ENCODE peak calls at places on chromosomes 13 and 19, in seven cellular contexts. One of them, this sample, is unnamed.

GRCh38 chr13:50452761-50453160 is 390.7 kb downstream of the DLEU7 start:
- DNase-seq in hypothalamus: no peak
- DNase-seq in CD4-positive, alpha-beta T cell: no peak
- DNase-seq in lower leg skin: no peak
- DNase-seq in stimulated activated CD4-positive, alpha-beta T cell treated with anti-CD3 and anti-CD28 coated beads, Interleukin-1b, Interleukin-23, amount 100 ng/mL, for 1 hour: no peak
- DNase-seq in effector memory CD8-positive, alpha-beta T cell: no peak
- DNase-seq in cardiac muscle cell: no peak
- DNase-seq in this sample: no peak

GRCh38 chr13:28322256-28322895 is 172.6 kb downstream of the FLT1 start:
- DNase-seq in hypothalamus: no peak
- DNase-seq in CD4-positive, alpha-beta T cell: no peak
- DNase-seq in lower leg skin: no peak
- DNase-seq in stimulated activated CD4-positive, alpha-beta T cell treated with anti-CD3 and anti-CD28 coated beads, Interleukin-1b, Interleukin-23, amount 100 ng/mL, for 1 hour: no peak
- DNase-seq in effector memory CD8-positive, alpha-beta T cell: no peak
- DNase-seq in cardiac muscle cell: no peak
- DNase-seq in this sample: no peak

GRCh38 chr19:54418030-54418929 is 3.0 kb downstream of the TTYH1 start:
- DNase-seq in hypothalamus: no peak
- DNase-seq in CD4-positive, alpha-beta T cell: no peak
- DNase-seq in lower leg skin: no peak
- DNase-seq in stimulated activated CD4-positive, alpha-beta T cell treated with anti-CD3 and anti-CD28 coated beads, Interleukin-1b, Interleukin-23, amount 100 ng/mL, for 1 hour: no peak
- DNase-seq in effector memory CD8-positive, alpha-beta T cell: no peak
- DNase-seq in cardiac muscle cell: no peak
- DNase-seq in this sample: no peak

GRCh38 chr13:106376411-106377112 is 158.9 kb downstream of the EFNB2 start:
- DNase-seq in hypothalamus: no peak
- DNase-seq in CD4-positive, alpha-beta T cell: no peak
- DNase-seq in lower leg skin: no peak
- DNase-seq in stimulated activated CD4-positive, alpha-beta T cell treated with anti-CD3 and anti-CD28 coated beads, Interleukin-1b, Interleukin-23, amount 100 ng/mL, for 1 hour: no peak
- DNase-seq in effector memory CD8-positive, alpha-beta T cell: no peak
- DNase-seq in cardiac muscle cell: no peak
- DNase-seq in this sample: peak; percentile 82

GRCh38 chr13:25286308-25286968 is 850 bp downstream of the MTMR6 start:
- DNase-seq in hypothalamus: no peak
- DNase-seq in CD4-positive, alpha-beta T cell: peak; percentile 53
- DNase-seq in lower leg skin: no peak
- DNase-seq in stimulated activated CD4-positive, alpha-beta T cell treated with anti-CD3 and anti-CD28 coated beads, Interleukin-1b, Interleukin-23, amount 100 ng/mL, for 1 hour: no peak
- DNase-seq in effector memory CD8-positive, alpha-beta T cell: peak; percentile 26
- DNase-seq in cardiac muscle cell: peak; percentile 37
- DNase-seq in this sample: peak; percentile 17

GRCh38 chr19:11673608-11674041 is 65.1 kb downstream of the ZNF823 start:
- DNase-seq in hypothalamus: peak; percentile 6
- DNase-seq in CD4-positive, alpha-beta T cell: no peak
- DNase-seq in lower leg skin: peak; percentile 33
- DNase-seq in stimulated activated CD4-positive, alpha-beta T cell treated with anti-CD3 and anti-CD28 coated beads, Interleukin-1b, Interleukin-23, amount 100 ng/mL, for 1 hour: no peak
- DNase-seq in effector memory CD8-positive, alpha-beta T cell: no peak
- DNase-seq in cardiac muscle cell: peak; percentile 88
- DNase-seq in this sample: peak; percentile 17

GRCh38 chr13:74272826-74273225 is 138.6 kb upstream of the KLF12 start:
- DNase-seq in hypothalamus: no peak
- DNase-seq in CD4-positive, alpha-beta T cell: no peak
- DNase-seq in lower leg skin: no peak
- DNase-seq in stimulated activated CD4-positive, alpha-beta T cell treated with anti-CD3 and anti-CD28 coated beads, Interleukin-1b, Interleukin-23, amount 100 ng/mL, for 1 hour: no peak
- DNase-seq in effector memory CD8-positive, alpha-beta T cell: no peak
- DNase-seq in cardiac muscle cell: no peak
- DNase-seq in this sample: no peak

GRCh38 chr19:289651-290538 is 1.3 kb downstream of the PLPP2 start:
- DNase-seq in hypothalamus: no peak
- DNase-seq in CD4-positive, alpha-beta T cell: no peak
- DNase-seq in lower leg skin: peak; percentile 58
- DNase-seq in stimulated activated CD4-positive, alpha-beta T cell treated with anti-CD3 and anti-CD28 coated beads, Interleukin-1b, Interleukin-23, amount 100 ng/mL, for 1 hour: no peak
- DNase-seq in effector memory CD8-positive, alpha-beta T cell: peak; percentile 33
- DNase-seq in cardiac muscle cell: no peak
- DNase-seq in this sample: peak; percentile 87

GRCh38 chr13:50678464-50679162 is 164.9 kb downstream of the DLEU7 start:
- DNase-seq in hypothalamus: no peak
- DNase-seq in CD4-positive, alpha-beta T cell: no peak
- DNase-seq in lower leg skin: no peak
- DNase-seq in stimulated activated CD4-positive, alpha-beta T cell treated with anti-CD3 and anti-CD28 coated beads, Interleukin-1b, Interleukin-23, amount 100 ng/mL, for 1 hour: no peak
- DNase-seq in effector memory CD8-positive, alpha-beta T cell: no peak
- DNase-seq in cardiac muscle cell: no peak
- DNase-seq in this sample: no peak

GRCh38 chr13:34030782-34031181 is 212.8 kb downstream of the RFC3 start:
- DNase-seq in hypothalamus: no peak
- DNase-seq in CD4-positive, alpha-beta T cell: no peak
- DNase-seq in lower leg skin: no peak
- DNase-seq in stimulated activated CD4-positive, alpha-beta T cell treated with anti-CD3 and anti-CD28 coated beads, Interleukin-1b, Interleukin-23, amount 100 ng/mL, for 1 hour: no peak
- DNase-seq in effector memory CD8-positive, alpha-beta T cell: no peak
- DNase-seq in cardiac muscle cell: no peak
- DNase-seq in this sample: no peak

GRCh38 chr13:97344250-97345175 is 89.5 kb upstream of the RAP2A start:
- DNase-seq in hypothalamus: no peak
- DNase-seq in CD4-positive, alpha-beta T cell: peak; percentile 27
- DNase-seq in lower leg skin: peak; percentile 66
- DNase-seq in stimulated activated CD4-positive, alpha-beta T cell treated with anti-CD3 and anti-CD28 coated beads, Interleukin-1b, Interleukin-23, amount 100 ng/mL, for 1 hour: no peak
- DNase-seq in effector memory CD8-positive, alpha-beta T cell: peak; percentile 23
- DNase-seq in cardiac muscle cell: peak; percentile 73
- DNase-seq in this sample: peak; percentile 50

GRCh38 chr13:33285420-33286124 is at the start of gene STARD13:
- DNase-seq in hypothalamus: peak; percentile 77
- DNase-seq in CD4-positive, alpha-beta T cell: no peak
- DNase-seq in lower leg skin: peak; percentile 96
- DNase-seq in stimulated activated CD4-positive, alpha-beta T cell treated with anti-CD3 and anti-CD28 coated beads, Interleukin-1b, Interleukin-23, amount 100 ng/mL, for 1 hour: no peak
- DNase-seq in effector memory CD8-positive, alpha-beta T cell: no peak
- DNase-seq in cardiac muscle cell: peak; percentile 93
- DNase-seq in this sample: peak; percentile 94

GRCh38 chr19:46080561-46080960 is 39.8 kb upstream of the IGFL4 start:
- DNase-seq in hypothalamus: no peak
- DNase-seq in CD4-positive, alpha-beta T cell: no peak
- DNase-seq in lower leg skin: no peak
- DNase-seq in stimulated activated CD4-positive, alpha-beta T cell treated with anti-CD3 and anti-CD28 coated beads, Interleukin-1b, Interleukin-23, amount 100 ng/mL, for 1 hour: no peak
- DNase-seq in effector memory CD8-positive, alpha-beta T cell: no peak
- DNase-seq in cardiac muscle cell: no peak
- DNase-seq in this sample: no peak

GRCh38 chr13:45786293-45786920 is 65.1 kb downstream of the SIAH3 start:
- DNase-seq in hypothalamus: no peak
- DNase-seq in CD4-positive, alpha-beta T cell: peak; percentile 52
- DNase-seq in lower leg skin: no peak
- DNase-seq in stimulated activated CD4-positive, alpha-beta T cell treated with anti-CD3 and anti-CD28 coated beads, Interleukin-1b, Interleukin-23, amount 100 ng/mL, for 1 hour: no peak
- DNase-seq in effector memory CD8-positive, alpha-beta T cell: no peak
- DNase-seq in cardiac muscle cell: peak; percentile 76
- DNase-seq in this sample: no peak

GRCh38 chr19:17078920-17079709 is 3.5 kb downstream of the MYO9B start:
- DNase-seq in hypothalamus: no peak
- DNase-seq in CD4-positive, alpha-beta T cell: no peak
- DNase-seq in lower leg skin: no peak
- DNase-seq in stimulated activated CD4-positive, alpha-beta T cell treated with anti-CD3 and anti-CD28 coated beads, Interleukin-1b, Interleukin-23, amount 100 ng/mL, for 1 hour: no peak
- DNase-seq in effector memory CD8-positive, alpha-beta T cell: no peak
- DNase-seq in cardiac muscle cell: no peak
- DNase-seq in this sample: no peak

GRCh38 chr19:804419-805160 is 7.3 kb downstream of the PTBP1 start:
- DNase-seq in hypothalamus: no peak
- DNase-seq in CD4-positive, alpha-beta T cell: no peak
- DNase-seq in lower leg skin: no peak
- DNase-seq in stimulated activated CD4-positive, alpha-beta T cell treated with anti-CD3 and anti-CD28 coated beads, Interleukin-1b, Interleukin-23, amount 100 ng/mL, for 1 hour: no peak
- DNase-seq in effector memory CD8-positive, alpha-beta T cell: no peak
- DNase-seq in cardiac muscle cell: no peak
- DNase-seq in this sample: no peak

GRCh38 chr19:43560687-43561086 is 14.6 kb downstream of the XRCC1 start:
- DNase-seq in hypothalamus: no peak
- DNase-seq in CD4-positive, alpha-beta T cell: no peak
- DNase-seq in lower leg skin: no peak
- DNase-seq in stimulated activated CD4-positive, alpha-beta T cell treated with anti-CD3 and anti-CD28 coated beads, Interleukin-1b, Interleukin-23, amount 100 ng/mL, for 1 hour: no peak
- DNase-seq in effector memory CD8-positive, alpha-beta T cell: no peak
- DNase-seq in cardiac muscle cell: no peak
- DNase-seq in this sample: no peak

GRCh38 chr13:50079278-50080157 is 64.3 kb downstream of the KCNRG start:
- DNase-seq in hypothalamus: no peak
- DNase-seq in CD4-positive, alpha-beta T cell: no peak
- DNase-seq in lower leg skin: no peak
- DNase-seq in stimulated activated CD4-positive, alpha-beta T cell treated with anti-CD3 and anti-CD28 coated beads, Interleukin-1b, Interleukin-23, amount 100 ng/mL, for 1 hour: no peak
- DNase-seq in effector memory CD8-positive, alpha-beta T cell: no peak
- DNase-seq in cardiac muscle cell: no peak
- DNase-seq in this sample: no peak

GRCh38 chr13:34017231-34017630 is 199.3 kb downstream of the RFC3 start:
- DNase-seq in hypothalamus: no peak
- DNase-seq in CD4-positive, alpha-beta T cell: no peak
- DNase-seq in lower leg skin: no peak
- DNase-seq in stimulated activated CD4-positive, alpha-beta T cell treated with anti-CD3 and anti-CD28 coated beads, Interleukin-1b, Interleukin-23, amount 100 ng/mL, for 1 hour: no peak
- DNase-seq in effector memory CD8-positive, alpha-beta T cell: no peak
- DNase-seq in cardiac muscle cell: no peak
- DNase-seq in this sample: peak; percentile 31

GRCh38 chr13:101474419-101474957 is 22.0 kb downstream of the ITGBL1 start:
- DNase-seq in hypothalamus: no peak
- DNase-seq in CD4-positive, alpha-beta T cell: no peak
- DNase-seq in lower leg skin: no peak
- DNase-seq in stimulated activated CD4-positive, alpha-beta T cell treated with anti-CD3 and anti-CD28 coated beads, Interleukin-1b, Interleukin-23, amount 100 ng/mL, for 1 hour: no peak
- DNase-seq in effector memory CD8-positive, alpha-beta T cell: no peak
- DNase-seq in cardiac muscle cell: peak; percentile 12
- DNase-seq in this sample: no peak

GRCh38 chr13:67231481-67231940 is 1.4 kb upstream of the PCDH9 start:
- DNase-seq in hypothalamus: no peak
- DNase-seq in CD4-positive, alpha-beta T cell: no peak
- DNase-seq in lower leg skin: no peak
- DNase-seq in stimulated activated CD4-positive, alpha-beta T cell treated with anti-CD3 and anti-CD28 coated beads, Interleukin-1b, Interleukin-23, amount 100 ng/mL, for 1 hour: no peak
- DNase-seq in effector memory CD8-positive, alpha-beta T cell: no peak
- DNase-seq in cardiac muscle cell: peak; percentile 20
- DNase-seq in this sample: no peak

GRCh38 chr19:38778733-38779132 is 5.4 kb upstream of the LGALS7 start:
- DNase-seq in hypothalamus: no peak
- DNase-seq in CD4-positive, alpha-beta T cell: no peak
- DNase-seq in lower leg skin: no peak
- DNase-seq in stimulated activated CD4-positive, alpha-beta T cell treated with anti-CD3 and anti-CD28 coated beads, Interleukin-1b, Interleukin-23, amount 100 ng/mL, for 1 hour: no peak
- DNase-seq in effector memory CD8-positive, alpha-beta T cell: no peak
- DNase-seq in cardiac muscle cell: no peak
- DNase-seq in this sample: no peak

GRCh38 chr13:112791662-112792440 is 102.0 kb downstream of the ATP11A start:
- DNase-seq in hypothalamus: no peak
- DNase-seq in CD4-positive, alpha-beta T cell: no peak
- DNase-seq in lower leg skin: no peak
- DNase-seq in stimulated activated CD4-positive, alpha-beta T cell treated with anti-CD3 and anti-CD28 coated beads, Interleukin-1b, Interleukin-23, amount 100 ng/mL, for 1 hour: no peak
- DNase-seq in effector memory CD8-positive, alpha-beta T cell: no peak
- DNase-seq in cardiac muscle cell: no peak
- DNase-seq in this sample: no peak

GRCh38 chr13:113064534-113065405 is 40.8 kb upstream of the F7 start:
- DNase-seq in hypothalamus: no peak
- DNase-seq in CD4-positive, alpha-beta T cell: no peak
- DNase-seq in lower leg skin: no peak
- DNase-seq in stimulated activated CD4-positive, alpha-beta T cell treated with anti-CD3 and anti-CD28 coated beads, Interleukin-1b, Interleukin-23, amount 100 ng/mL, for 1 hour: no peak
- DNase-seq in effector memory CD8-positive, alpha-beta T cell: no peak
- DNase-seq in cardiac muscle cell: no peak
- DNase-seq in this sample: peak; percentile 41

GRCh38 chr19:33316521-33317284 is 14.4 kb upstream of the CEBPA start:
- DNase-seq in hypothalamus: no peak
- DNase-seq in CD4-positive, alpha-beta T cell: no peak
- DNase-seq in lower leg skin: no peak
- DNase-seq in stimulated activated CD4-positive, alpha-beta T cell treated with anti-CD3 and anti-CD28 coated beads, Interleukin-1b, Interleukin-23, amount 100 ng/mL, for 1 hour: no peak
- DNase-seq in effector memory CD8-positive, alpha-beta T cell: no peak
- DNase-seq in cardiac muscle cell: no peak
- DNase-seq in this sample: no peak

GRCh38 chr19:46898731-46899130 is 37.9 kb downstream of the ARHGAP35 start:
- DNase-seq in hypothalamus: no peak
- DNase-seq in CD4-positive, alpha-beta T cell: no peak
- DNase-seq in lower leg skin: no peak
- DNase-seq in stimulated activated CD4-positive, alpha-beta T cell treated with anti-CD3 and anti-CD28 coated beads, Interleukin-1b, Interleukin-23, amount 100 ng/mL, for 1 hour: no peak
- DNase-seq in effector memory CD8-positive, alpha-beta T cell: no peak
- DNase-seq in cardiac muscle cell: peak; percentile 21
- DNase-seq in this sample: peak; percentile 45

GRCh38 chr19:19537321-19538048 is 580 bp upstream of the CILP2 start:
- DNase-seq in hypothalamus: no peak
- DNase-seq in CD4-positive, alpha-beta T cell: no peak
- DNase-seq in lower leg skin: no peak
- DNase-seq in stimulated activated CD4-positive, alpha-beta T cell treated with anti-CD3 and anti-CD28 coated beads, Interleukin-1b, Interleukin-23, amount 100 ng/mL, for 1 hour: no peak
- DNase-seq in effector memory CD8-positive, alpha-beta T cell: no peak
- DNase-seq in cardiac muscle cell: no peak
- DNase-seq in this sample: no peak

GRCh38 chr13:54627973-54628372 is 1599.4 kb downstream of the OLFM4 start:
- DNase-seq in hypothalamus: no peak
- DNase-seq in CD4-positive, alpha-beta T cell: no peak
- DNase-seq in lower leg skin: no peak
- DNase-seq in stimulated activated CD4-positive, alpha-beta T cell treated with anti-CD3 and anti-CD28 coated beads, Interleukin-1b, Interleukin-23, amount 100 ng/mL, for 1 hour: no peak
- DNase-seq in effector memory CD8-positive, alpha-beta T cell: no peak
- DNase-seq in cardiac muscle cell: no peak
- DNase-seq in this sample: no peak

GRCh38 chr19:21698215-21698614 is 69.2 kb downstream of the ZNF100 start:
- DNase-seq in hypothalamus: no peak
- DNase-seq in CD4-positive, alpha-beta T cell: no peak
- DNase-seq in lower leg skin: no peak
- DNase-seq in stimulated activated CD4-positive, alpha-beta T cell treated with anti-CD3 and anti-CD28 coated beads, Interleukin-1b, Interleukin-23, amount 100 ng/mL, for 1 hour: no peak
- DNase-seq in effector memory CD8-positive, alpha-beta T cell: no peak
- DNase-seq in cardiac muscle cell: peak; percentile 56
- DNase-seq in this sample: no peak

GRCh38 chr13:53782400-53783030 is 753.9 kb downstream of the OLFM4 start:
- DNase-seq in hypothalamus: no peak
- DNase-seq in CD4-positive, alpha-beta T cell: no peak
- DNase-seq in lower leg skin: no peak
- DNase-seq in stimulated activated CD4-positive, alpha-beta T cell treated with anti-CD3 and anti-CD28 coated beads, Interleukin-1b, Interleukin-23, amount 100 ng/mL, for 1 hour: no peak
- DNase-seq in effector memory CD8-positive, alpha-beta T cell: no peak
- DNase-seq in cardiac muscle cell: peak; percentile 84
- DNase-seq in this sample: peak; percentile 13

GRCh38 chr19:38250821-38251563 is 5.2 kb downstream of the PPP1R14A start:
- DNase-seq in hypothalamus: peak; percentile 25
- DNase-seq in CD4-positive, alpha-beta T cell: no peak
- DNase-seq in lower leg skin: no peak
- DNase-seq in stimulated activated CD4-positive, alpha-beta T cell treated with anti-CD3 and anti-CD28 coated beads, Interleukin-1b, Interleukin-23, amount 100 ng/mL, for 1 hour: no peak
- DNase-seq in effector memory CD8-positive, alpha-beta T cell: no peak
- DNase-seq in cardiac muscle cell: peak; percentile 13
- DNase-seq in this sample: no peak

GRCh38 chr19:3606690-3607289 is at the start of gene TBXA2R:
- DNase-seq in hypothalamus: no peak
- DNase-seq in CD4-positive, alpha-beta T cell: peak; percentile 40
- DNase-seq in lower leg skin: peak; percentile 41
- DNase-seq in stimulated activated CD4-positive, alpha-beta T cell treated with anti-CD3 and anti-CD28 coated beads, Interleukin-1b, Interleukin-23, amount 100 ng/mL, for 1 hour: no peak
- DNase-seq in effector memory CD8-positive, alpha-beta T cell: peak; percentile 26
- DNase-seq in cardiac muscle cell: peak; percentile 28
- DNase-seq in this sample: no peak

GRCh38 chr19:5304486-5304885 is 36.1 kb downstream of the PTPRS start:
- DNase-seq in hypothalamus: no peak
- DNase-seq in CD4-positive, alpha-beta T cell: no peak
- DNase-seq in lower leg skin: no peak
- DNase-seq in stimulated activated CD4-positive, alpha-beta T cell treated with anti-CD3 and anti-CD28 coated beads, Interleukin-1b, Interleukin-23, amount 100 ng/mL, for 1 hour: no peak
- DNase-seq in effector memory CD8-positive, alpha-beta T cell: no peak
- DNase-seq in cardiac muscle cell: no peak
- DNase-seq in this sample: no peak

GRCh38 chr19:33303791-33304759 is 1.7 kb upstream of the CEBPA start:
- DNase-seq in hypothalamus: no peak
- DNase-seq in CD4-positive, alpha-beta T cell: no peak
- DNase-seq in lower leg skin: no peak
- DNase-seq in stimulated activated CD4-positive, alpha-beta T cell treated with anti-CD3 and anti-CD28 coated beads, Interleukin-1b, Interleukin-23, amount 100 ng/mL, for 1 hour: no peak
- DNase-seq in effector memory CD8-positive, alpha-beta T cell: no peak
- DNase-seq in cardiac muscle cell: no peak
- DNase-seq in this sample: no peak

GRCh38 chr19:9435279-9436268 is at the start of gene ZNF266:
- DNase-seq in hypothalamus: peak; percentile 24
- DNase-seq in CD4-positive, alpha-beta T cell: peak; percentile 88
- DNase-seq in lower leg skin: peak; percentile 86
- DNase-seq in stimulated activated CD4-positive, alpha-beta T cell treated with anti-CD3 and anti-CD28 coated beads, Interleukin-1b, Interleukin-23, amount 100 ng/mL, for 1 hour: peak; percentile 73
- DNase-seq in effector memory CD8-positive, alpha-beta T cell: peak; percentile 84
- DNase-seq in cardiac muscle cell: peak; percentile 96
- DNase-seq in this sample: peak; percentile 92

GRCh38 chr13:45196622-45197021 is 4.2 kb downstream of the KCTD4 start:
- DNase-seq in hypothalamus: no peak
- DNase-seq in CD4-positive, alpha-beta T cell: no peak
- DNase-seq in lower leg skin: no peak
- DNase-seq in stimulated activated CD4-positive, alpha-beta T cell treated with anti-CD3 and anti-CD28 coated beads, Interleukin-1b, Interleukin-23, amount 100 ng/mL, for 1 hour: no peak
- DNase-seq in effector memory CD8-positive, alpha-beta T cell: no peak
- DNase-seq in cardiac muscle cell: peak; percentile 40
- DNase-seq in this sample: peak; percentile 27

GRCh38 chr19:15316498-15316897 is 15.8 kb downstream of the BRD4 start:
- DNase-seq in hypothalamus: no peak
- DNase-seq in CD4-positive, alpha-beta T cell: no peak
- DNase-seq in lower leg skin: no peak
- DNase-seq in stimulated activated CD4-positive, alpha-beta T cell treated with anti-CD3 and anti-CD28 coated beads, Interleukin-1b, Interleukin-23, amount 100 ng/mL, for 1 hour: no peak
- DNase-seq in effector memory CD8-positive, alpha-beta T cell: no peak
- DNase-seq in cardiac muscle cell: no peak
- DNase-seq in this sample: no peak

GRCh38 chr13:44915962-44916361 is 73.3 kb downstream of the NUFIP1 start:
- DNase-seq in hypothalamus: no peak
- DNase-seq in CD4-positive, alpha-beta T cell: no peak
- DNase-seq in lower leg skin: no peak
- DNase-seq in stimulated activated CD4-positive, alpha-beta T cell treated with anti-CD3 and anti-CD28 coated beads, Interleukin-1b, Interleukin-23, amount 100 ng/mL, for 1 hour: no peak
- DNase-seq in effector memory CD8-positive, alpha-beta T cell: no peak
- DNase-seq in cardiac muscle cell: no peak
- DNase-seq in this sample: no peak

This sample was measured in RWPE1.